ENCODE peak calls at places on chromosomes 4 and X, in eight cellular contexts. J is Panc1, D is H9, P is epithelial cell of esophagus, Z is brain microvascular endothelial cell, O is bronchial epithelial cell, T is tibial artery, L is uterus. A is an unnamed sample.

GRCh38 chr4:25810815-25811690 is 51.7 kb downstream of the SEL1L3 start:
- DNase-seq in Z (peak), D (peak), J (peak), L (no peak), O (peak), P (no peak), T (no peak), A (no peak)

GRCh38 chrX:103215768-103216085 is 819 bp downstream of the BEX4 start:
- DNase-seq in Z (no peak), D (no peak), O (no peak), T (no peak), J (no peak), P (no peak), L (no peak), A (no peak)

GRCh38 chrX:110004210-110004609 is 1.3 kb downstream of the TMEM164 start:
- DNase-seq in P (peak), T (no peak), L (no peak), O (peak), Z (no peak), J (no peak), D (no peak), A (peak)

GRCh38 chr4:48620093-48620492 is 130.0 kb downstream of the ZAR1 start:
- DNase-seq in L (no peak), J (no peak), Z (no peak), P (no peak), O (no peak), T (no peak), D (no peak), A (no peak)

GRCh38 chr4:158259955-158260575 is 49.8 kb downstream of the TMEM144 start:
- DNase-seq in O (peak), Z (no peak), T (no peak), L (no peak), P (peak), D (no peak), J (no peak), A (no peak)

GRCh38 chr4:158837527-158838141 is 68.8 kb downstream of the FNIP2 start:
- DNase-seq in T (no peak), J (no peak), P (no peak), O (no peak), L (no peak), Z (no peak), D (no peak), A (no peak)

GRCh38 chr4:43089730-43090129 is 197.2 kb downstream of the GRXCR1 start:
- DNase-seq in P (peak), L (no peak), O (peak), D (no peak), J (no peak), Z (no peak), T (peak), A (no peak)

GRCh38 chrX:44178271-44178670 is 165.2 kb downstream of the EFHC2 start:
- DNase-seq in P (peak), O (no peak), Z (no peak), D (no peak), J (no peak), L (no peak), T (no peak), A (no peak)

GRCh38 chr4:7155611-7156071 is 36.7 kb upstream of the SORCS2 start:
- DNase-seq in P (no peak), J (no peak), L (peak), D (peak), O (no peak), T (peak), Z (no peak), A (no peak)

GRCh38 chr4:189506080-189506479 is 434.6 kb upstream of the FRG1 start:
- DNase-seq in O (no peak), T (no peak), D (no peak), L (no peak), Z (no peak), P (no peak), J (no peak), A (no peak)

GRCh38 chrX:149916745-149917392 is 12.5 kb upstream of the HSFX4 start:
- DNase-seq in J (no peak), D (no peak), L (no peak), P (no peak), O (no peak), Z (no peak), T (no peak), A (no peak)

GRCh38 chrX:9341305-9342201 is 123.3 kb upstream of the TBL1X start:
- DNase-seq in O (no peak), T (peak), Z (no peak), P (no peak), L (peak), D (peak), J (no peak), A (peak)

GRCh38 chr4:36467670-36468069 is 186.3 kb downstream of the DTHD1 start:
- DNase-seq in D (no peak), J (no peak), Z (no peak), T (no peak), P (no peak), L (no peak), O (no peak), A (no peak)

GRCh38 chrX:20352935-20353336 is 86.2 kb upstream of the RPS6KA3 start:
- DNase-seq in T (no peak), D (no peak), J (no peak), Z (no peak), O (no peak), L (no peak), P (no peak), A (no peak)

GRCh38 chrX:85109235-85109634 is 105.6 kb downstream of the APOOL start:
- DNase-seq in J (no peak), O (no peak), D (peak), L (no peak), P (no peak), T (no peak), Z (no peak), A (peak)

GRCh38 chr4:40329805-40330204 is 5.3 kb upstream of the CHRNA9 start:
- DNase-seq in D (no peak), L (no peak), O (no peak), J (no peak), P (no peak), T (no peak), Z (no peak), A (no peak)

GRCh38 chr4:88818650-88819470 is 121.2 kb upstream of the NAP1L5 start:
- DNase-seq in Z (peak), T (no peak), O (peak), D (peak), P (peak), L (peak), J (peak), A (peak)

DNA sequence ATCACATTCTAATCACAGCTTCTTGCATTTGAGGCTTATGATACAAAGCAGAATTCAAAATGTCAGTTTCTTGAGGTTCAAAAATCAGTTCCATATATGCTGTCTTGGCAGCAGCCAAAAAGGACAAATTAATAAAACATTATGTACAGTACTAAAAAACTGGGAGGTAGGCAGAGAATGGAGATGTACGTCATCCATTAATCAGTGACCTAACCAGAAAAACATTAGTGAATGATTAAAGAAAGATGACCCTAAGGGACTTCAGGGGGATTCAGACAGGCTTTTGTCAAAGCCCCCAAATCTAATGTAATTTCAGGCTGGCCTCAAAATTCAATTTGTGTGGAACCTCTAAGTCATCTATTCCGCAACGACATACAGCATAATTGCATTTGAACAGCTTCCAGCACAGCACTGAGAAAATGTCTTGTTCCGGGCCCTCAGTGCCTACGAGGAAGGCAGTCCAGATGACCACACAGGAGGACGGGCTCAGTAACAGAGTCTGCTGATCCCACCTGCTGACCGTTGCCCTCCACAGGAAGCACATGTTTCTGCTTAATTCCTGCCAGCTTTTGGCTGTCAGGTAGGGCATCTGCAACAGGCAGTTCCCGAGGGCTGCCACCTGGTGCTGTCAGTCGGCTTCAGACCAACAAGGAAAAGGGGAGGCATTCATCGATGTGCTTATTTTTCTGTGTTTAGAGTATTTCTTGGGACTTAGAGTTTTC is 83.8 kb upstream of the HHIP start:
- DNase-seq in O (no peak), T (no peak), D (peak), P (no peak), J (no peak), Z (no peak), L (no peak), A (peak)
- TF ChIP-seq CTCF in O (no peak), T (no peak), D (peak), P (peak), J (no peak), Z (no peak), L (no peak), A (no peak)

GRCh38 chr4:2168469-2169319 is 73.2 kb downstream of the HAUS3 start:
- DNase-seq in Z (no peak), D (no peak), O (no peak), L (no peak), J (no peak), T (no peak), P (no peak), A (no peak)
- TF ChIP-seq CTCF in Z (no peak), D (no peak), O (peak), L (no peak), J (no peak), T (no peak), P (no peak), A (no peak)

DNA sequence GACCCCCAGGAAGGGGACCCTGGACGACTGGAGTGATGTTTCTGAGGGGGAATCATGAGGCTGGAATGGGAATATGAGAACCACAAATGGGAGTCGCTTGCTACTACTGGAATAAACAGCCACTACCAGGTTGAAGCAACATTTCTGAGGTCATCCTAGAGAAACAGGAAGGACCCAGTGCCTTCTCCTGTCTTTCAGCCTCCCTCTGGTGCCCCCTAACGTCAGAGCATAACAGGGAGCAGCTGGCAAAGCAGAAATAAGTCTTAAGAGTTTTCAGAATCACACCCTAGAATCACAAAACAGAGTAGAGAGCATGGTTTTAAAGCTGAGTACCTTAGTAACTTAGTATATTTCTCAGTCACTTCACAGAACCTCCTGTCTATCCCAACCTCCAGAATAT is 347.8 kb upstream of the PITX2 start:
- DNase-seq in T (no peak), P (peak), J (no peak), D (peak), O (peak), L (no peak), Z (peak), A (peak)
- TF ChIP-seq CTCF in T (no peak), P (peak), J (peak), D (peak), O (peak), L (no peak), Z (peak), A (peak)

DNA sequence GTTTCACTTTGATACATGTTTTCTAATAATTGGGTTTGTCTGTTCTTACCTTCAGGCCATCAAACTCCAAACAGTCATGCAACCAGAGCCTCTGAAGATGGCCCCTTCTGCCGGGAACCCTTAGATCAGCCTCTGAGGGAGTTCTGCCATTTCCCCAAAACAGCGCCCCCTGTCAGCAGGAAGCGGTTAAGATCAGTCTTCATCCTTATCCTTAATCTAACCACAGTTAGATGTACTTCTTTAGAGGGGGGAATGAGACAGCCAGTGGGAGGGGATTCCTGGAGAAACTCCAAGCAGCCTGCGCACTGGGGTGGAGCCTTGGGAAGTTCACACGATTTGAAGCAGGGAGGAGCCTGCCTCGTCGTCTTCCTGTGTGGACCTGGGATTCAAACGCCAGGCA is 185.4 kb downstream of the INPP4B start:
- DNase-seq in J (no peak), Z (no peak), T (no peak), O (no peak), D (peak), L (no peak), P (no peak), A (no peak)
- TF ChIP-seq CTCF in J (peak), Z (peak), T (no peak), O (no peak), D (peak), L (no peak), P (no peak), A (no peak)

DNA sequence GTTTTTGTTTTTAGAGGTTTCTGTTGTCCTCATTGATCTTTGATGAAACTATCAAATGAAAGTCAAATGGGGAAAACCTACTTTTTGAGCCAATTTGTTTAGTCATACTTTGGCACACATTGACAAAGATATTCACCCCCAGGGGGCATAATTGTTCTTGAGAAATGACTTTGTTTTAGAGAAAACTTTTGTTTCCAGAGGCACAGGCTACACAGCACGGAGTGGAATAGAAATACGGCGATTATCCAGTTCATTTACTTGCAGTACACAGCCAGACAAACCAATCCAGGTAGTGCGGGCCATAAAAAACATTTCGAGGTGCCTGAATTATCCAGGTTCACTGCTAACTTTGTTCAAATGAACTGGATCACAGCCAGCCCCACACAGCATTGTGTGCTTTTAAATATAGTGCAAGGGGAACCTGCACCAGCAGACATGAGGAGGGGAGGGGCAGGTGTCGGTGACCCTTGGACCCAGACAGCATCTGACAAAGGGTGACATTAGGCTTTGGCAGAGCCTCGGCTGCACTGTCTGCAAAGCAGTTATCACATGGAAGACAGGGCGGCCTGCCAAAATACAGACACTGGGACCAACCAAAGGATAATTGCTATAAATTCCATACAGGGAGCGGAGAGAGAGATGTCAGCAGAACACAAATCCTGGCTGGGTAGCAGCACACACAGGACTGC is 179.6 kb upstream of the NOCT start:
- DNase-seq in D (no peak), J (no peak), Z (peak), P (peak), T (no peak), L (no peak), O (peak), A (no peak)
- TF ChIP-seq CTCF in D (no peak), J (no peak), Z (no peak), P (no peak), T (no peak), L (no peak), O (no peak), A (no peak)

A was measured in nephron progenitor cell.